ENCODE peak calls at places on chromosome 10, in four cellular contexts. One of them, this sample, is unnamed.

GRCh38 chr10:34988397-34989067 is 101.6 kb downstream of the CUL2 start:
- DNase-seq in endodermal cell: no peak
- DNase-seq in keratinocyte: peak; percentile 44
- DNase-seq in mesendoderm: no peak
- DNase-seq in this sample: no peak

GRCh38 chr10:22805304-22805703 is 90.9 kb upstream of the PIP4K2A start:
- DNase-seq in endodermal cell: no peak
- DNase-seq in keratinocyte: no peak
- DNase-seq in mesendoderm: peak; percentile 22
- DNase-seq in this sample: no peak

GRCh38 chr10:109593686-109594085 is 329.6 kb downstream of the XPNPEP1 start:
- DNase-seq in endodermal cell: no peak
- DNase-seq in keratinocyte: no peak
- DNase-seq in mesendoderm: no peak
- DNase-seq in this sample: no peak

GRCh38 chr10:33801705-33802104 is 467.2 kb upstream of the NRP1 start:
- DNase-seq in endodermal cell: no peak
- DNase-seq in keratinocyte: no peak
- DNase-seq in mesendoderm: peak; percentile 80
- DNase-seq in this sample: no peak

GRCh38 chr10:118173326-118173725 is 126.6 kb upstream of the RAB11FIP2 start:
- DNase-seq in endodermal cell: no peak
- DNase-seq in keratinocyte: no peak
- DNase-seq in mesendoderm: no peak
- DNase-seq in this sample: no peak

GRCh38 chr10:80460399-80461207 is 6.5 kb downstream of the TSPAN14 start:
- DNase-seq in endodermal cell: peak; percentile 92
- DNase-seq in keratinocyte: no peak
- DNase-seq in mesendoderm: peak; percentile 93
- DNase-seq in this sample: no peak

GRCh38 chr10:119461380-119461779 is 81.1 kb downstream of the RGS10 start:
- DNase-seq in endodermal cell: no peak
- DNase-seq in keratinocyte: no peak
- DNase-seq in mesendoderm: no peak
- DNase-seq in this sample: no peak

GRCh38 chr10:54559498-54559897 is 241.5 kb downstream of the PCDH15 start:
- DNase-seq in endodermal cell: no peak
- DNase-seq in keratinocyte: no peak
- DNase-seq in mesendoderm: peak; percentile 14
- DNase-seq in this sample: no peak

GRCh38 chr10:18205098-18205834 is 65.0 kb downstream of the CACNB2 start:
- DNase-seq in endodermal cell: no peak
- DNase-seq in keratinocyte: no peak
- DNase-seq in mesendoderm: no peak
- DNase-seq in this sample: no peak

GRCh38 chr10:110077436-110078120 is 69.8 kb downstream of the ADD3 start:
- DNase-seq in endodermal cell: no peak
- DNase-seq in keratinocyte: no peak
- DNase-seq in mesendoderm: no peak
- DNase-seq in this sample: no peak

GRCh38 chr10:119680050-119680449 is 28.9 kb downstream of the BAG3 start:
- DNase-seq in endodermal cell: no peak
- DNase-seq in keratinocyte: peak; percentile 86
- DNase-seq in mesendoderm: no peak
- DNase-seq in this sample: no peak

GRCh38 chr10:79038841-79039201 is 29.9 kb upstream of the ZMIZ1 start:
- DNase-seq in endodermal cell: peak; percentile 89
- DNase-seq in keratinocyte: no peak
- DNase-seq in mesendoderm: peak; percentile 84
- DNase-seq in this sample: no peak

GRCh38 chr10:110444009-110444347 is 53.7 kb upstream of the DUSP5 start:
- DNase-seq in endodermal cell: no peak
- DNase-seq in keratinocyte: no peak
- DNase-seq in mesendoderm: no peak
- DNase-seq in this sample: no peak

GRCh38 chr10:88178758-88179157 is 315.3 kb downstream of the PTEN start:
- DNase-seq in endodermal cell: no peak
- DNase-seq in keratinocyte: no peak
- DNase-seq in mesendoderm: no peak
- DNase-seq in this sample: no peak

GRCh38 chr10:46520941-46521340 is 35.5 kb downstream of the GPRIN2 start:
- DNase-seq in endodermal cell: peak; percentile 34
- DNase-seq in keratinocyte: peak; percentile 5
- DNase-seq in mesendoderm: no peak
- DNase-seq in this sample: no peak

GRCh38 chr10:4240641-4241197 is 455.7 kb upstream of the KLF6 start:
- DNase-seq in endodermal cell: no peak
- DNase-seq in keratinocyte: no peak
- DNase-seq in mesendoderm: peak; percentile 57
- DNase-seq in this sample: no peak

GRCh38 chr10:33163941-33164824 is 170.3 kb downstream of the NRP1 start:
- DNase-seq in endodermal cell: peak; percentile 45
- DNase-seq in keratinocyte: no peak
- DNase-seq in mesendoderm: peak; percentile 58
- DNase-seq in this sample: no peak

GRCh38 chr10:49655099-49655498 is 24.4 kb upstream of the C10orf53 start:
- DNase-seq in endodermal cell: peak; percentile 28
- DNase-seq in keratinocyte: no peak
- DNase-seq in mesendoderm: no peak
- DNase-seq in this sample: no peak

GRCh38 chr10:69374242-69374641 is 42.5 kb downstream of the TACR2 start:
- DNase-seq in endodermal cell: no peak
- DNase-seq in keratinocyte: no peak
- DNase-seq in mesendoderm: no peak
- DNase-seq in this sample: no peak

GRCh38 chr10:92573798-92574544 is at the start of gene IDE:
- DNase-seq in endodermal cell: peak; percentile 97
- DNase-seq in keratinocyte: no peak
- DNase-seq in mesendoderm: peak; percentile 95
- DNase-seq in this sample: peak; percentile 61

GRCh38 chr10:93190377-93190776 is 116.7 kb downstream of the CYP26A1 start:
- DNase-seq in endodermal cell: no peak
- DNase-seq in keratinocyte: no peak
- DNase-seq in mesendoderm: no peak
- DNase-seq in this sample: no peak

GRCh38 chr10:29858352-29859267 is 200.8 kb downstream of the JCAD start:
- DNase-seq in endodermal cell: peak; percentile 78
- DNase-seq in keratinocyte: peak; percentile 32
- DNase-seq in mesendoderm: peak; percentile 71
- DNase-seq in this sample: no peak

GRCh38 chr10:77811831-77812430 is 114.6 kb downstream of the DLG5 start:
- DNase-seq in endodermal cell: no peak
- DNase-seq in keratinocyte: no peak
- DNase-seq in mesendoderm: no peak
- DNase-seq in this sample: no peak

GRCh38 chr10:26274391-26274790 is 57.8 kb downstream of the GAD2 start:
- DNase-seq in endodermal cell: no peak
- DNase-seq in keratinocyte: no peak
- DNase-seq in mesendoderm: no peak
- DNase-seq in this sample: no peak

GRCh38 chr10:90592903-90593302 is 264.9 kb downstream of the HTR7 start:
- DNase-seq in endodermal cell: peak; percentile 90
- DNase-seq in keratinocyte: no peak
- DNase-seq in mesendoderm: peak; percentile 82
- DNase-seq in this sample: no peak

GRCh38 chr10:13693783-13694450 is 107.2 kb downstream of the PRPF18 start:
- DNase-seq in endodermal cell: no peak
- DNase-seq in keratinocyte: no peak
- DNase-seq in mesendoderm: no peak
- DNase-seq in this sample: no peak

GRCh38 chr10:22475857-22476600 is 130.7 kb downstream of the SPAG6 start:
- DNase-seq in endodermal cell: no peak
- DNase-seq in keratinocyte: no peak
- DNase-seq in mesendoderm: peak; percentile 44
- DNase-seq in this sample: no peak

GRCh38 chr10:89537361-89537760 is 2.0 kb upstream of the SLC16A12 start:
- DNase-seq in endodermal cell: no peak
- DNase-seq in keratinocyte: no peak
- DNase-seq in mesendoderm: no peak
- DNase-seq in this sample: no peak

GRCh38 chr10:33772370-33773331 is 438.2 kb upstream of the NRP1 start:
- DNase-seq in endodermal cell: peak; percentile 57
- DNase-seq in keratinocyte: no peak
- DNase-seq in mesendoderm: peak; percentile 42
- DNase-seq in this sample: no peak

GRCh38 chr10:91643700-91644099 is 10.8 kb upstream of the PPP1R3C start:
- DNase-seq in endodermal cell: peak; percentile 80
- DNase-seq in keratinocyte: no peak
- DNase-seq in mesendoderm: peak; percentile 36
- DNase-seq in this sample: no peak

GRCh38 chr10:105259201-105259600 is 618.1 kb downstream of the SORCS3 start:
- DNase-seq in endodermal cell: no peak
- DNase-seq in keratinocyte: no peak
- DNase-seq in mesendoderm: no peak
- DNase-seq in this sample: no peak

GRCh38 chr10:69004821-69005220 is 16.2 kb downstream of the KIFBP start:
- DNase-seq in endodermal cell: no peak
- DNase-seq in keratinocyte: no peak
- DNase-seq in mesendoderm: peak; percentile 31
- DNase-seq in this sample: no peak

DNA sequence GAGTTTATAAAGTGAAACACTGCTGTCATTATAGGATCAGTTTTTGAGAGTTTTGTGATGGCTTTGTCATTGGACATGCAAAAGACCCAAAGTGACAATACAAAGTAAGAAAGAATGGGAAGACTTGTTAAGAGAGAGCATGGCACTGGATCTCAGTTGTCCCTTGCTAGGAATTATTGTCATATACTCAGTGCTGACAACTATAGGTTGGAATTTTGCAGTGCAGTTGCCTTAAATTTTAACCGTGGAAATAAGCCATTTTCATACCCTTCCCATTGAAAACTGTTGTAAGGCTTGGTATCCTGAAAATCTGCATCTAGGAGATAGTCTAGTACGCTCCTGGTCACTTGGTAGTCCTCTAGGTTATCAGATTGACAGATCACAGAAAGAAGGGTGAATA is 1156.7 kb downstream of the GATA3 start:
- DNase-seq in endodermal cell: no peak
- DNase-seq in keratinocyte: no peak
- DNase-seq in mesendoderm: peak; percentile 51
- DNase-seq in this sample: no peak
- H3K36me3 ChIP-seq in endodermal cell: no peaks in the 10 kb centered on the region
- H3K36me3 ChIP-seq in keratinocyte: no peaks in the 10 kb centered on the region
- H3K36me3 ChIP-seq in mesendoderm: no peaks in the 10 kb centered on the region
- H3K36me3 ChIP-seq in this sample: no peaks in the 10 kb centered on the region

DNA sequence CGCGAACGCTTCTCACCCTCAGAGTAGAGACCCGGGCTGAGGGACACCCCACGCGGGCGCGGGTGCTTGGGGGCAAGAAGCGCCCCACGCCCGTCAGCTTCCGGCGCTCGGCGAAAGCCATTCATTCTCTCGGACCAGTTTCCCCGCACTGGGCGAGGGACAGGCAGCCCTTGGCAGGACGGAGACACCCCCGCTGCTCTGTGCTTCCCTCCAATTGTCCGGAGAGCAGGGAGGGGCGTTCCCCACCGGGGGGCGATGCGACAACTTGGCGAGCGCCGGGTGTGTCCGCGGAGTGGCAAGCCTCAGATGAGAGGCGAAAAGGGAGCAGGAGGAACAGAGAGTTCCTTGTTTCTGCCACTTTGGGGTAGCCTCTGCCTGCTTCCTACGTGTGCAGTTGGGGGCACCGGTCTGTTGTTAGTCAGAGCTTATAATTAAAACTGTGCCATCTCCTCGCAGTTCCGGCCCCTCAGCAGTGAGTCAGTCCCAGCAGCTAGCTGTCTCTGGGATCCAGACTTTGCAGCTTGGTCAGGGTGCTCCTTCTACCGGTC is 1.7 kb downstream of the GPR158 start:
- DNase-seq in endodermal cell: peak; percentile 82
- DNase-seq in keratinocyte: no peak
- DNase-seq in mesendoderm: peak; percentile 37
- DNase-seq in this sample: no peak
- H3K4me3 ChIP-seq in endodermal cell: peak overlapping the region; percentile 88
- H3K4me3 ChIP-seq in keratinocyte: no peak overlapping the region
- H3K4me3 ChIP-seq in mesendoderm: peak overlapping the region; percentile 28
- H3K4me3 ChIP-seq in this sample: no peak overlapping the region

DNA sequence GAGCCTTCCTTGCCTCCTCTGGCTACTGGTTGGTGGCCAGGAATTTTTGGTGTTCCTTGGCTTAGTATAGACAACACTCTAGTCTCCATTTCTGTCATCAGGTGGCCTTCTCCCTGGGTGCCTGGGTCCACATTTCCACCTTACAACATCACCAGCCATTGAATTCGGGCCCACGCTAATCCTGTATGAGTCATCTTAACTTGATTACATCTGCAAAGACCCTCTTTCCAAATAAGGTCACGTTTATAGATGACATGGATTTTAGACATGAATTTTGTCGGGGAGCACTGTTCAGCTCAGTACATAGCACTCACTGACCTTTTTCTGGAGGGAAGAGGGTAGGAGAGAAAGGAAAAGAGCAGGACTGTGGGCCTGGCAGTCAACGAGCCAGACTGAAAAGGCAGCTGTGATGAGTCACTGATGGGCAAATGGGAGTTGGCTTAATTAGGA is 39.4 kb downstream of the MMRN2 start:
- DNase-seq in endodermal cell: no peak
- DNase-seq in keratinocyte: no peak
- DNase-seq in mesendoderm: peak; percentile 53
- DNase-seq in this sample: no peak
- H3K36me3 ChIP-seq in endodermal cell: peaks cover 95% of the 10 kb centered on the region
- H3K36me3 ChIP-seq in keratinocyte: peaks cover 2% of the 10 kb centered on the region
- H3K36me3 ChIP-seq in mesendoderm: peaks cover 9% of the 10 kb centered on the region
- H3K36me3 ChIP-seq in this sample: peaks cover 9% of the 10 kb centered on the region

DNA sequence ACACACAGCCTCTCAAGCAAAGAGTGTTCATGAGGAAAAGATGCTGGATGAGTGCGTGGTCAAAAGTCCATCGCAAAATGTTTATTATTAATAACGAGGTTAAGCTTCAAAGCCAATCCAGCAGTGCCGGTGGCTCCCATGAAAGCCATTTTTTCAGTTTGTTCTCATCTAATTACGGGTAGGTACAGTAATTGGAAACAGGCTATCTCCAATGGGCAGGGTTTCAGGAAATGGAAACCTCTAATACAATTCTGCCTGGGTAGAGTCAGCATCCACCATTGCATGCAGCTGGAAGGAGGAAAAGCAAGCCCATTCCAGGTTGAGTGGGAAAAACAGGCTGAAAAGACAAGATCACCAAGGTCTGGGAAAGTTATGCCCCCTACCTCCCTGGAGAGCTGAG is 57.4 kb downstream of the GPAM start:
- DNase-seq in endodermal cell: peak; percentile 2
- DNase-seq in keratinocyte: no peak
- DNase-seq in mesendoderm: no peak
- DNase-seq in this sample: no peak
- H3K4me3 ChIP-seq in endodermal cell: no peak overlapping the region
- H3K4me3 ChIP-seq in keratinocyte: no peak overlapping the region
- H3K4me3 ChIP-seq in mesendoderm: no peak overlapping the region
- H3K4me3 ChIP-seq in this sample: no peak overlapping the region